ENCODE peak calls at places on chromosomes 1 and 21, in five cellular contexts. One of them, this sample, is unnamed.

GRCh38 chr1:243996223-243996622 is 54.9 kb upstream of the ZBTB18 start:
- DNase-seq in lower leg skin: no peak
- DNase-seq in body of pancreas: no peak
- DNase-seq in A549: no peak
- DNase-seq in stomach: no peak
- DNase-seq in this sample: no peak

GRCh38 chr1:116553386-116554115 is 17.3 kb downstream of the CD58 start:
- DNase-seq in lower leg skin: no peak
- DNase-seq in body of pancreas: no peak
- DNase-seq in stomach: no peak
- DNase-seq in A549: no peak
- DNase-seq in this sample: no peak

GRCh38 chr1:234111458-234112142 is 207.1 kb downstream of the SLC35F3 start:
- DNase-seq in lower leg skin: no peak
- DNase-seq in body of pancreas: peak; percentile 12
- DNase-seq in stomach: no peak
- DNase-seq in A549: peak; percentile 86
- DNase-seq in this sample: no peak

GRCh38 chr1:198168180-198168579 is 11.4 kb downstream of the NEK7 start:
- DNase-seq in A549: no peak
- DNase-seq in stomach: no peak
- DNase-seq in lower leg skin: no peak
- DNase-seq in body of pancreas: no peak
- DNase-seq in this sample: no peak

GRCh38 chr1:240608707-240609106 is 3.2 kb downstream of the GREM2 start:
- DNase-seq in stomach: no peak
- DNase-seq in lower leg skin: no peak
- DNase-seq in A549: peak; percentile 38
- DNase-seq in body of pancreas: no peak
- DNase-seq in this sample: no peak

GRCh38 chr1:203055166-203055799 is 29.0 kb downstream of the PPFIA4 start:
- DNase-seq in stomach: no peak
- DNase-seq in body of pancreas: no peak
- DNase-seq in A549: peak; percentile 19
- DNase-seq in lower leg skin: no peak
- DNase-seq in this sample: no peak

GRCh38 chr21:36917487-36918158 is 48.8 kb downstream of the HLCS start:
- DNase-seq in A549: peak; percentile 84
- DNase-seq in body of pancreas: peak; percentile 82
- DNase-seq in lower leg skin: peak; percentile 67
- DNase-seq in stomach: peak; percentile 40
- DNase-seq in this sample: no peak

GRCh38 chr1:149899460-149900284 is at the start of gene BOLA1:
- DNase-seq in body of pancreas: peak; percentile 95
- DNase-seq in stomach: peak; percentile 93
- DNase-seq in A549: peak; percentile 93
- DNase-seq in lower leg skin: peak; percentile 98
- DNase-seq in this sample: peak; percentile 97

GRCh38 chr1:168933143-168933840 is 173.2 kb upstream of the ATP1B1 start:
- DNase-seq in stomach: no peak
- DNase-seq in lower leg skin: no peak
- DNase-seq in body of pancreas: no peak
- DNase-seq in A549: no peak
- DNase-seq in this sample: no peak

GRCh38 chr21:45469273-45470086 is 64.5 kb downstream of the COL18A1 start:
- DNase-seq in A549: no peak
- DNase-seq in lower leg skin: no peak
- DNase-seq in stomach: no peak
- DNase-seq in body of pancreas: peak; percentile 33
- DNase-seq in this sample: no peak

GRCh38 chr1:48250572-48250971 is 28.1 kb downstream of the SLC5A9 start:
- DNase-seq in body of pancreas: no peak
- DNase-seq in A549: no peak
- DNase-seq in stomach: peak; percentile 40
- DNase-seq in lower leg skin: no peak
- DNase-seq in this sample: no peak

GRCh38 chr1:218353656-218354055 is 8.5 kb downstream of the TGFB2 start:
- DNase-seq in lower leg skin: no peak
- DNase-seq in A549: no peak
- DNase-seq in stomach: no peak
- DNase-seq in body of pancreas: no peak
- DNase-seq in this sample: no peak

GRCh38 chr1:218357893-218358232 is 12.7 kb downstream of the TGFB2 start:
- DNase-seq in stomach: no peak
- DNase-seq in lower leg skin: no peak
- DNase-seq in body of pancreas: no peak
- DNase-seq in A549: no peak
- DNase-seq in this sample: no peak

GRCh38 chr1:218361298-218362065 is 16.3 kb downstream of the TGFB2 start:
- DNase-seq in stomach: no peak
- DNase-seq in body of pancreas: no peak
- DNase-seq in A549: peak; percentile 77
- DNase-seq in lower leg skin: no peak
- DNase-seq in this sample: no peak

GRCh38 chr1:218355269-218355668 is 10.1 kb downstream of the TGFB2 start:
- DNase-seq in A549: no peak
- DNase-seq in stomach: no peak
- DNase-seq in lower leg skin: no peak
- DNase-seq in body of pancreas: no peak
- DNase-seq in this sample: no peak

GRCh38 chr1:218357211-218357892 is 12.2 kb downstream of the TGFB2 start:
- DNase-seq in lower leg skin: no peak
- DNase-seq in body of pancreas: no peak
- DNase-seq in stomach: no peak
- DNase-seq in A549: no peak
- DNase-seq in this sample: no peak
- TF ChIP-seq POLR2A in lower leg skin: no peak
- TF ChIP-seq POLR2A in body of pancreas: no peak
- TF ChIP-seq POLR2A in stomach: no peak
- TF ChIP-seq POLR2A in A549: no peak
- TF ChIP-seq POLR2A in this sample: no peak

GRCh38 chr1:226870323-226871046 is at the start of gene PSEN2:
- DNase-seq in stomach: peak; percentile 84
- DNase-seq in A549: peak; percentile 61
- DNase-seq in lower leg skin: peak; percentile 93
- DNase-seq in body of pancreas: peak; percentile 85
- DNase-seq in this sample: peak; percentile 80
- TF ChIP-seq POLR2A in stomach: no peak
- TF ChIP-seq POLR2A in A549: peak; percentile 45
- TF ChIP-seq POLR2A in lower leg skin: no peak
- TF ChIP-seq POLR2A in body of pancreas: peak; percentile 61
- TF ChIP-seq POLR2A in this sample: peak; percentile 45

DNA sequence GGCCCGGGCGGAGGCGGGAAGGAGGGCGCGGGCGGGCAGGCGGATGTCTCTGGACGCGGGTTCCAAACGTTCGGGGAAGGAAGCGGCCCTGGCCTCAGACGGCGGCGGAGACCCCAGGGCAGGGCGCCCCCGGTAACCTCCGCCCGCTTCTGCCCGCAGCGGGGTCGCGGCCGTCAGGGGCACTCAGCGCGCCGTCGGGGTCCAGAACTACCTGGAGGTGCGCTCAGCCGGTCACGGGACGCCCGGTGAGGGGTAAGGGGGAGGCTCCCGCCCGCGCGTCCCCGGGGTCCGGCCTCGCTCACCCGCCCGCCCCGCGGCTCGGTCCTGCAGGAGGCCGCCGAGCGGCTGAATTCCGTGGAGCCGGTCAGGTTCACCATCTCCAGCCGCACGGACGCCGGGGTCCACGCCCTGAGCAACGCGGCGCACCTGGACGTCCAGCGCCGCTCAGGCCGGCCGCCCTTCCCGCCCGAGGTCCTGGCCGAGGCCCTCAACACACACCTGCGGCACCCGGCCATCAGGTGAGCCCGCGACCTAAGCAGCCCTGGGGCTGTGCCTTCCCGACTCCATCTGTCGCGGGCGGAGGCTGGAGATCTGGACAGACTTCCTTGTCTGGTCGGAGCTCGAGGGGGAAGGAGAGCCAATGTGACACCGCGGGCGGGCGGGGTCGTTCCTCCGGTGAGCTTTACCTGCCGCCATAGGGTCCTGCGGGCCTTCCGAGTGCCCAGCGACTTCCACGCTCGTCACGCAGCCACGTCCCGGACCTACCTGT is 543 bp downstream of the PUSL1 start:
- DNase-seq in lower leg skin: no peak
- DNase-seq in A549: no peak
- DNase-seq in stomach: no peak
- DNase-seq in body of pancreas: peak; percentile 48
- DNase-seq in this sample: no peak
- TF ChIP-seq POLR2A in lower leg skin: no peak
- TF ChIP-seq POLR2A in A549: no peak
- TF ChIP-seq POLR2A in stomach: no peak
- TF ChIP-seq POLR2A in body of pancreas: no peak
- TF ChIP-seq POLR2A in this sample: no peak

GRCh38 chr1:40802078-40803075 is 18.8 kb downstream of the KCNQ4 start:
- DNase-seq in body of pancreas: peak; percentile 93
- DNase-seq in A549: peak; percentile 65
- DNase-seq in lower leg skin: peak; percentile 95
- DNase-seq in stomach: peak; percentile 91
- DNase-seq in this sample: peak; percentile 88
- TF ChIP-seq POLR2A in body of pancreas: no peak
- TF ChIP-seq POLR2A in A549: no peak
- TF ChIP-seq POLR2A in lower leg skin: no peak
- TF ChIP-seq POLR2A in stomach: no peak
- TF ChIP-seq POLR2A in this sample: no peak

GRCh38 chr1:93846151-93846928 is 32.7 kb downstream of the DNTTIP2 start:
- DNase-seq in A549: peak; percentile 82
- DNase-seq in body of pancreas: peak; percentile 91
- DNase-seq in stomach: peak; percentile 89
- DNase-seq in lower leg skin: peak; percentile 98
- DNase-seq in this sample: peak; percentile 63

GRCh38 chr1:93848352-93848883 is 30.6 kb downstream of the DNTTIP2 start:
- DNase-seq in body of pancreas: no peak
- DNase-seq in A549: no peak
- DNase-seq in stomach: no peak
- DNase-seq in lower leg skin: no peak
- DNase-seq in this sample: no peak

GRCh38 chr1:93845554-93846150 is 33.4 kb downstream of the DNTTIP2 start:
- DNase-seq in stomach: no peak
- DNase-seq in A549: peak; percentile 66
- DNase-seq in lower leg skin: no peak
- DNase-seq in body of pancreas: peak; percentile 31
- DNase-seq in this sample: no peak

GRCh38 chr1:93846929-93847810 is 31.8 kb downstream of the DNTTIP2 start:
- DNase-seq in A549: peak; percentile 92
- DNase-seq in stomach: peak; percentile 89
- DNase-seq in body of pancreas: peak; percentile 92
- DNase-seq in lower leg skin: peak; percentile 97
- DNase-seq in this sample: peak; percentile 71

GRCh38 chr1:93847811-93848288 is 31.2 kb downstream of the DNTTIP2 start:
- DNase-seq in lower leg skin: peak; percentile 94
- DNase-seq in stomach: peak; percentile 63
- DNase-seq in body of pancreas: peak; percentile 69
- DNase-seq in A549: peak; percentile 83
- DNase-seq in this sample: peak; percentile 33
- TF ChIP-seq POLR2A in lower leg skin: no peak
- TF ChIP-seq POLR2A in stomach: no peak
- TF ChIP-seq POLR2A in body of pancreas: peak; percentile 32
- TF ChIP-seq POLR2A in A549: peak; percentile 55
- TF ChIP-seq POLR2A in this sample: no peak

DNA sequence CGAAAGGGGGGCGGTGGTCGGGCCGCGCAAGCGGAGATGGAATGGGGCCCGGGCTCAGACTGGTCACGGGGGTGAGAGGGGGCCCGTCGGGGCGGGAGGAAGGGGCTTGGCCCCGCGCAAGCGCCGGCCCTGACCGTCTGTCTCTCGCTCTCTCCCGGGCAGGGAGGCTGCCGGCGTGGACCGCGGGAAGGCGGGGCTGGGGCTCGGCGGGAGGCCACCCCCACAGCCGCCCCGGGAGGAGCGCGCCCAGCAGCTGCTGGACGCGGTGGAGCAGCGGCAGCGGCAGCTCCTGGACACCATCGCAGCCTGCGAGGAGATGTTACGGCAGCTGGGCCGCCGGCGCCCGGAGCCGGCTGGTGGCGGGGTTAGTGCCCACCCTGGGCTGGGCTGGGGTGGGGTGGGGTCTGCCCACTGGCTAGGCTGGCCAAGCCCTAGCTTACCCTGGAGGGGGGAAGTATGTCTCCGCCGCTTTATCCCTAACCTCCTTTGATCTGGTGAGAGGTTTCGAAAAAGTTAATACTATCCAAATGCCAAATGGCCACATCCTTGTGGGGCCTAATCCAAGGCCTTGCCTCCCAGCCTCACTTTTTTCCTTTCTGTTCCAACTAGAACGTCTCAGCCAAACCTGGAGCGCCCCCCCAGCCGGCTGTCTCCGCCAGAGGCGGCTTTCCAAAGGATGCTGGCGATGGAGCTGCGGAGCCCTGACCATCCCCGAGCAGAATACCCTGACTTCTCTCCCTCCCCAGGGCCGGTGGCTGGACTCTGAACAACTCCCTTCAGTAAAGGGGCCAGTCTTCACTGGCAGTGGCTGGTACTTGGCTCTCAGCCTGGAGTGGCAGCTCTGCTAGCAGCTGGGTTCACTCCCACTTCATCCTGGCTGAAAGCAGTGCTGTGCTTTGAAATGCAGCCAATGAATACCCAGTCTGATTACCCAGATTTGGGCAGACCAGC is 636 bp upstream of the YRDC start:
- DNase-seq in stomach: peak; percentile 78
- DNase-seq in A549: peak; percentile 70
- DNase-seq in body of pancreas: peak; percentile 87
- DNase-seq in lower leg skin: peak; percentile 85
- DNase-seq in this sample: peak; percentile 69
- TF ChIP-seq POLR2A in stomach: no peak
- TF ChIP-seq POLR2A in A549: peak; percentile 25
- TF ChIP-seq POLR2A in body of pancreas: peak; percentile 84
- TF ChIP-seq POLR2A in lower leg skin: no peak
- TF ChIP-seq POLR2A in this sample: no peak

GRCh38 chr1:25544819-25545218 is 1.4 kb downstream of the LDLRAP1 start:
- DNase-seq in stomach: peak; percentile 44
- DNase-seq in A549: peak; percentile 28
- DNase-seq in lower leg skin: peak; percentile 86
- DNase-seq in body of pancreas: peak; percentile 65
- DNase-seq in this sample: no peak

GRCh38 chr1:25541889-25542658 is 1.3 kb upstream of the LDLRAP1 start:
- DNase-seq in lower leg skin: no peak
- DNase-seq in stomach: no peak
- DNase-seq in A549: no peak
- DNase-seq in body of pancreas: no peak
- DNase-seq in this sample: no peak

GRCh38 chr1:25543106-25543424 is 341 bp upstream of the LDLRAP1 start:
- DNase-seq in body of pancreas: no peak
- DNase-seq in A549: no peak
- DNase-seq in stomach: no peak
- DNase-seq in lower leg skin: no peak
- DNase-seq in this sample: no peak

GRCh38 chr1:25544243-25544764 is 898 bp downstream of the LDLRAP1 start:
- DNase-seq in stomach: peak; percentile 40
- DNase-seq in lower leg skin: peak; percentile 81
- DNase-seq in A549: no peak
- DNase-seq in body of pancreas: peak; percentile 86
- DNase-seq in this sample: no peak

GRCh38 chr1:25543425-25544242 is at the start of gene LDLRAP1:
- DNase-seq in lower leg skin: peak; percentile 91
- DNase-seq in body of pancreas: peak; percentile 73
- DNase-seq in stomach: peak; percentile 77
- DNase-seq in A549: peak; percentile 59
- DNase-seq in this sample: peak; percentile 84
- TF ChIP-seq POLR2A in lower leg skin: no peak
- TF ChIP-seq POLR2A in body of pancreas: peak; percentile 66
- TF ChIP-seq POLR2A in stomach: no peak
- TF ChIP-seq POLR2A in A549: peak; percentile 51
- TF ChIP-seq POLR2A in this sample: no peak